ENCODE peak calls at places on chromosomes 2 and 18, in six cellular contexts. U, F, C, E, Z and H are unnamed samples.

GRCh38 chr2:237073552-237073951 is 12.1 kb upstream of the COPS8 start:
- DNase-seq in C (no peak), F (peak; percentile 91), E (no peak), U (no peak), Z (no peak), H (no peak)

GRCh38 chr2:98505311-98505808 is 60.7 kb downstream of the INPP4A start:
- DNase-seq in Z (no peak), C (no peak), E (no peak), F (no peak), U (no peak), H (no peak)

GRCh38 chr2:186379052-186379451 is 107.0 kb upstream of the ZC3H15 start:
- DNase-seq in U (no peak), F (peak; percentile 3), Z (no peak), E (no peak), C (no peak), H (no peak)

GRCh38 chr2:147594038-147594437 is 250.8 kb upstream of the ACVR2A start:
- DNase-seq in C (no peak), Z (no peak), E (no peak), F (no peak), U (no peak), H (no peak)

GRCh38 chr18:45517181-45517741 is 98.0 kb upstream of the SLC14A2 start:
- DNase-seq in Z (no peak), F (peak; percentile 79), E (peak; percentile 36), U (no peak), C (no peak), H (no peak)

GRCh38 chr2:97657986-97658690 is 5.7 kb downstream of the ACTR1B start:
- DNase-seq in U (no peak), C (no peak), Z (no peak), E (no peak), F (no peak), H (no peak)

GRCh38 chr2:160252278-160252887 is 52.3 kb upstream of the ITGB6 start:
- DNase-seq in F (peak; percentile 32), E (no peak), Z (peak; percentile 11), U (peak; percentile 35), C (no peak), H (no peak)

GRCh38 chr2:179410552-179411356 is 146.1 kb upstream of the SESTD1 start:
- DNase-seq in U (peak; percentile 69), E (peak; percentile 27), Z (peak; percentile 72), C (no peak), F (peak; percentile 43), H (no peak)

GRCh38 chr2:48175254-48175653 is 269.0 kb upstream of the FBXO11 start:
- DNase-seq in U (no peak), C (no peak), F (peak; percentile 69), E (no peak), Z (no peak), H (no peak)

GRCh38 chr2:95041060-95041823 is 15.7 kb downstream of the MAL start:
- DNase-seq in F (no peak), C (no peak), E (no peak), U (no peak), Z (no peak), H (no peak)

GRCh38 chr2:56757884-56758545 is 574.2 kb downstream of the CCDC85A start:
- DNase-seq in C (no peak), Z (no peak), F (no peak), U (no peak), E (no peak), H (no peak)

GRCh38 chr2:42164971-42165370 is 4.2 kb upstream of the EML4 start:
- DNase-seq in E (no peak), U (no peak), F (no peak), C (no peak), Z (no peak), H (no peak)

GRCh38 chr18:26258711-26259110 is 32.5 kb downstream of the TAF4B start:
- DNase-seq in E (no peak), F (no peak), Z (no peak), C (no peak), U (no peak), H (no peak)

GRCh38 chr2:60885683-60886082 is 4.3 kb downstream of the REL start:
- DNase-seq in Z (no peak), U (no peak), F (no peak), E (no peak), C (no peak), H (no peak)

GRCh38 chr2:233756429-233757081 is 3.5 kb upstream of the UGT1A1 start:
- DNase-seq in E (no peak), C (no peak), Z (no peak), F (no peak), U (no peak), H (no peak)

GRCh38 chr2:207748993-207749392 is 20.7 kb downstream of the FZD5 start:
- DNase-seq in U (no peak), E (no peak), C (no peak), Z (no peak), F (no peak), H (no peak)

GRCh38 chr2:60984717-60985116 is 32.8 kb upstream of the PEX13 start:
- DNase-seq in U (no peak), C (no peak), F (no peak), E (no peak), Z (no peak), H (no peak)

GRCh38 chr2:200483729-200484198 is 26.1 kb downstream of the KCTD18 start:
- DNase-seq in U (peak; percentile 44), C (no peak), E (no peak), Z (peak; percentile 28), F (peak; percentile 12), H (peak; percentile 20)

GRCh38 chr18:26840965-26841364 is 24.5 kb downstream of the AQP4 start:
- DNase-seq in E (no peak), F (no peak), C (no peak), U (no peak), Z (no peak), H (no peak)